ENCODE peak calls at places on chromosome 12, in six cellular contexts. W is HCT116, Y is foreskin fibroblast, K is AG10803, O is upper lobe of right lung, Q is astrocyte. R is an unnamed sample.

GRCh38 chr12:53756300-53757094 is 4.7 kb upstream of the CISTR start:
- DNase-seq in O (no peak), W (no peak), Q (no peak), K (no peak), Y (no peak), R (no peak)

GRCh38 chr12:105253882-105254513 is 18.0 kb upstream of the APPL2 start:
- DNase-seq in Y (peak), W (no peak), K (peak), Q (peak), O (no peak), R (no peak)

GRCh38 chr12:53567961-53568360 is 58.2 kb downstream of the ATF7 start:
- DNase-seq in Y (no peak), K (peak), W (no peak), O (no peak), Q (peak), R (no peak)

GRCh38 chr12:78081590-78082314 is 251.1 kb downstream of the NAV3 start:
- DNase-seq in Y (no peak), O (no peak), K (no peak), W (no peak), Q (no peak), R (no peak)

GRCh38 chr12:4388032-4388431 is 8.5 kb upstream of the FGF23 start:
- DNase-seq in O (no peak), W (no peak), K (no peak), Q (no peak), Y (no peak), R (no peak)

GRCh38 chr12:64739778-64740177 is 19.4 kb downstream of the GNS start:
- DNase-seq in Y (peak), O (no peak), K (no peak), Q (no peak), W (no peak), R (no peak)

GRCh38 chr12:59808317-59808910 is 212.6 kb downstream of the SLC16A7 start:
- DNase-seq in K (peak), O (no peak), Q (peak), Y (peak), W (peak), R (no peak)

GRCh38 chr12:132566551-132567131 is 43.7 kb downstream of the LRCOL1 start:
- DNase-seq in W (no peak), Q (no peak), Y (no peak), O (no peak), K (no peak), R (no peak)

GRCh38 chr12:50505386-50505827 is 622 bp downstream of the DIP2B start:
- DNase-seq in W (no peak), Q (no peak), Y (peak), O (peak), K (peak), R (no peak)

GRCh38 chr12:666766-667308 is 3.6 kb upstream of the NINJ2 start:
- DNase-seq in K (peak), O (no peak), W (no peak), Q (peak), Y (peak), R (no peak)

GRCh38 chr12:3897400-3897910 is 24.3 kb upstream of the PARP11 start:
- DNase-seq in Q (no peak), O (no peak), W (no peak), K (no peak), Y (no peak), R (no peak)

GRCh38 chr12:4270670-4271432 is 2.7 kb upstream of the CCND2 start:
- DNase-seq in K (no peak), Q (no peak), O (peak), Y (peak), W (no peak), R (no peak)

GRCh38 chr12:116591608-116592115 is 32.5 kb downstream of the MAP1LC3B2 start:
- DNase-seq in Q (peak), W (no peak), O (no peak), K (no peak), Y (peak), R (no peak)

GRCh38 chr12:124754949-124755800 is 108.5 kb downstream of the SCARB1 start:
- DNase-seq in W (no peak), K (peak), Q (peak), Y (peak), O (peak), R (no peak)

GRCh38 chr12:95118788-95119179 is 45.4 kb upstream of the NR2C1 start:
- DNase-seq in O (no peak), Q (peak), Y (no peak), W (no peak), K (no peak), R (no peak)

GRCh38 chr12:131235871-131236271 is 282.2 kb downstream of the ADGRD1 start:
- DNase-seq in O (no peak), W (no peak), Y (no peak), Q (no peak), K (no peak), R (no peak)

GRCh38 chr12:68157295-68157871 is 2.2 kb downstream of the IFNG start:
- DNase-seq in Y (no peak), O (no peak), Q (no peak), W (no peak), K (no peak), R (no peak)

GRCh38 chr12:93943766-93944165 is 204.6 kb upstream of the PLXNC1 start:
- DNase-seq in Y (peak), O (no peak), Q (peak), W (peak), K (peak), R (no peak)

GRCh38 chr12:122876724-122877123 is 19.2 kb downstream of the VPS37B start:
- DNase-seq in O (no peak), W (no peak), Y (no peak), K (no peak), Q (no peak), R (no peak)

GRCh38 chr12:92462527-92462926 is 240.3 kb upstream of the PLEKHG7 start:
- DNase-seq in Q (no peak), O (no peak), Y (no peak), W (no peak), K (no peak), R (no peak)

GRCh38 chr12:129790331-129790730 is 113.5 kb downstream of the TMEM132D start:
- DNase-seq in W (no peak), O (no peak), Y (no peak), Q (no peak), K (no peak), R (no peak)

GRCh38 chr12:27779416-27779815 is 617 bp upstream of the KLHL42 start:
- DNase-seq in K (no peak), Q (no peak), O (no peak), W (no peak), Y (peak), R (no peak)

GRCh38 chr12:109910969-109911348 is 10.9 kb downstream of the TCHP start:
- DNase-seq in Y (peak), Q (peak), O (no peak), W (peak), K (peak), R (no peak)

DNA sequence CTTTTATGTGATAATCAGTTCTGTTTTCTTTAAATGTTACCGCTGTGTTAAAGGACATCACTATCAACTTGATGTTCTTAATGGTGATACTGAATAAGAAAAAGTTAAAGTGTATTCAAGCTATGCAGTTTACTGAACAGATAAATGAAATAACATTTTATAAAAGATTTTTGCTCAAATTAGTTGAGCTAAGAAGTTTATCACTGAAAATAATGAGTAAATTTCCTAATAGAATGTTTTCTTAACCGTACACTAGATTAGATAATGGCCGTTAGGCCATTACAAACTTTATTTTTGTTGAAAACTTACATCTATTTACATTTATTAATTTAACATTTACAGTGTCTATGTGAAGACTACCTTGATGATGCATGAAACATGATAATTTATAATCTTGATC is 25.0 kb downstream of the ATF7IP start:
- DNase-seq in Q (no peak), O (no peak), W (no peak), Y (no peak), K (no peak), R (no peak)
- H3K4me3 ChIP-seq in Q (no peak), O (no peak), W (no peak), Y (no peak), K (no peak), R (no peak)

GRCh38 chr12:121467638-121468403 is 67.9 kb downstream of the RNF34 start:
- DNase-seq in Y (peak), W (no peak), K (no peak), O (peak), Q (no peak), R (no peak)
- H3K4me3 ChIP-seq in Y (peak), W (peak), K (peak), O (peak), Q (peak), R (peak)

DNA sequence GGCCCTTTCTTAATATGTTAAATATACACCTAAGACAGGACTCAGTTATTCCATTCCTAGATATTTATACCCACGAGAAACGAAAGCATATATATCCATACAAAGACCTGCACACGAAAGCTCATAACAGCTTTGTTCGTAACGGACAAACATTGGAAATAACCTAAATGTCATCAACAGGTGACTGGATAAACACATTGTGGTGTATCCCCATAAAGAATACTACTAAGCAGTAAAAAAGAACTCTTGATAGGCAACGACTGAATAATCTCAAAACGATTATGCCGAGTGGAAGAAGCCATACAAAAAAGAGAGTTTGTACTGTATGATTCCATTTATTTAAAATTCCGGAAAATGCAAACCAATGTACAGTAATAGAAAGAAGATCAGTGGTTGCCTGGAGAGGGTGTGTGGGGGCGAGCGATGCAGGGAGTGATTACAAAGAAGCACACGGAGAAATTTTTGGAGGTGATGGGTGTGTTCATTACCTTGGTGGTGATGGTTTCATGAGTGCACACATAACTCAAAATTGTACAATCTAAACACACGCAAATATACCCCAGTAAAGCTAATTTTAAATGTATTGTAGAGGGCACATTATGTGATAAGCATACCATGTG is 1.4 kb upstream of the SCN8A start:
- DNase-seq in W (no peak), Y (no peak), K (no peak), Q (no peak), O (no peak), R (no peak)
- H3K4me3 ChIP-seq in W (peak), Y (peak), K (peak), Q (no peak), O (no peak), R (peak)

GRCh38 chr12:52029686-52030085 is 21.6 kb upstream of the NR4A1 start:
- DNase-seq in K (no peak), Y (peak), O (no peak), Q (peak), W (no peak), R (no peak)
- H3K4me3 ChIP-seq in K (no peak), Y (no peak), O (no peak), Q (no peak), W (no peak), R (no peak)

DNA sequence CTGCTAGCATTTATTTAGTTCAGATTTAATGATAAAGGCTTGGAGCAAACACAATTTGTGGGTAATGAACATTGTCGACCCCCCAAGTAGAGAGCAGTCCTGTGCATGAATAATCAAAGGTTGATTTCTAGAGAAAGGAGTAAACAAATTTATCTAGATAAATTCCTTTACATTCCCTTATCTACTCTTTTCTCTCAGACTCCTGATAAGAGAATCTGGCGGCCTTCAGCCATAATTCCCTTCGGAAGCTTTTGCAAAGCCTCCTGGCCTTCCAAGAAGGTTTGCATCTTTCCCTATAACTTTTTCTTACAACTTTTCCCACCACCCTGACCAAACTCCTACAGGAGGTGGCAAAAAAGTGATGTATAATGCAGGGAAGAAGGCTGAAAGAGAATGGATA is 42.1 kb downstream of the TMTC3 start:
- DNase-seq in O (no peak), Q (no peak), W (no peak), K (no peak), Y (no peak), R (no peak)
- H3K4me3 ChIP-seq in O (no peak), Q (no peak), W (no peak), K (no peak), Y (no peak), R (no peak)

GRCh38 chr12:14239350-14239934 is 126.0 kb upstream of the ATF7IP start:
- DNase-seq in O (no peak), K (peak), W (no peak), Q (peak), Y (peak), R (no peak)
- H3K4me3 ChIP-seq in O (peak), K (peak), W (no peak), Q (no peak), Y (no peak), R (no peak)

R was measured in AG04449.